ENCODE peak calls at places on chromosomes 1 and 21, in seven cellular contexts. One of them, this sample, is unnamed. For H3K4me1, the result is how much of the 10 kb centered on the place peaks cover.

GRCh38 chr1:206922524-206922923 is 783 bp upstream of the FCMR start:
- DNase-seq in sigmoid colon: no peak
- DNase-seq in cardiac muscle cell: no peak
- DNase-seq in DND-41: no peak
- DNase-seq in mesendoderm: no peak
- DNase-seq in left ventricle myocardium inferior: no peak
- DNase-seq in hepatocyte: no peak
- DNase-seq in this sample: no peak

GRCh38 chr1:175198332-175198731 is 5.8 kb upstream of the KIAA0040 start:
- DNase-seq in mesendoderm: no peak
- DNase-seq in DND-41: no peak
- DNase-seq in left ventricle myocardium inferior: no peak
- DNase-seq in hepatocyte: no peak
- DNase-seq in cardiac muscle cell: peak
- DNase-seq in sigmoid colon: no peak
- DNase-seq in this sample: no peak

GRCh38 chr1:84353665-84354064 is 44.6 kb upstream of the DNASE2B start:
- DNase-seq in mesendoderm: no peak
- DNase-seq in sigmoid colon: no peak
- DNase-seq in DND-41: no peak
- DNase-seq in cardiac muscle cell: peak
- DNase-seq in left ventricle myocardium inferior: no peak
- DNase-seq in hepatocyte: no peak
- DNase-seq in this sample: no peak

GRCh38 chr1:185987611-185988441 is 253.6 kb downstream of the HMCN1 start:
- DNase-seq in hepatocyte: no peak
- DNase-seq in DND-41: no peak
- DNase-seq in mesendoderm: no peak
- DNase-seq in left ventricle myocardium inferior: no peak
- DNase-seq in cardiac muscle cell: no peak
- DNase-seq in sigmoid colon: no peak
- DNase-seq in this sample: peak

GRCh38 chr21:41315726-41316125 is 875 bp upstream of the FAM3B start:
- DNase-seq in mesendoderm: no peak
- DNase-seq in sigmoid colon: no peak
- DNase-seq in DND-41: no peak
- DNase-seq in cardiac muscle cell: no peak
- DNase-seq in left ventricle myocardium inferior: no peak
- DNase-seq in hepatocyte: no peak
- DNase-seq in this sample: no peak

GRCh38 chr1:99786751-99787501 is 20.5 kb upstream of the FRRS1 start:
- DNase-seq in hepatocyte: no peak
- DNase-seq in cardiac muscle cell: no peak
- DNase-seq in mesendoderm: peak
- DNase-seq in left ventricle myocardium inferior: no peak
- DNase-seq in sigmoid colon: no peak
- DNase-seq in DND-41: no peak
- DNase-seq in this sample: peak

GRCh38 chr1:79497193-79497773 is 490.8 kb upstream of the ADGRL4 start:
- DNase-seq in left ventricle myocardium inferior: no peak
- DNase-seq in cardiac muscle cell: peak
- DNase-seq in hepatocyte: peak
- DNase-seq in sigmoid colon: no peak
- DNase-seq in mesendoderm: peak
- DNase-seq in DND-41: peak
- DNase-seq in this sample: peak

GRCh38 chr1:226309398-226310122 is 596 bp upstream of the LIN9 start:
- DNase-seq in DND-41: no peak
- DNase-seq in left ventricle myocardium inferior: peak
- DNase-seq in hepatocyte: no peak
- DNase-seq in mesendoderm: peak
- DNase-seq in cardiac muscle cell: peak
- DNase-seq in sigmoid colon: peak
- DNase-seq in this sample: peak

GRCh38 chr1:38728176-38728908 is 131.2 kb downstream of the RRAGC start:
- DNase-seq in left ventricle myocardium inferior: peak
- DNase-seq in cardiac muscle cell: peak
- DNase-seq in mesendoderm: peak
- DNase-seq in hepatocyte: peak
- DNase-seq in DND-41: no peak
- DNase-seq in sigmoid colon: peak
- DNase-seq in this sample: no peak

GRCh38 chr1:1616838-1617237 is 1.5 kb downstream of the MIB2 start:
- DNase-seq in left ventricle myocardium inferior: no peak
- DNase-seq in DND-41: no peak
- DNase-seq in hepatocyte: no peak
- DNase-seq in sigmoid colon: no peak
- DNase-seq in cardiac muscle cell: no peak
- DNase-seq in mesendoderm: no peak
- DNase-seq in this sample: no peak

GRCh38 chr21:15560383-15561056 is 169.3 kb upstream of the USP25 start:
- DNase-seq in mesendoderm: no peak
- DNase-seq in sigmoid colon: no peak
- DNase-seq in cardiac muscle cell: no peak
- DNase-seq in DND-41: no peak
- DNase-seq in left ventricle myocardium inferior: no peak
- DNase-seq in hepatocyte: no peak
- DNase-seq in this sample: no peak

GRCh38 chr1:20683614-20684013 is 22.4 kb upstream of the DDOST start:
- DNase-seq in DND-41: no peak
- DNase-seq in cardiac muscle cell: no peak
- DNase-seq in mesendoderm: no peak
- DNase-seq in left ventricle myocardium inferior: no peak
- DNase-seq in hepatocyte: no peak
- DNase-seq in sigmoid colon: no peak
- DNase-seq in this sample: no peak

GRCh38 chr1:65882091-65882490 is 89.4 kb downstream of the PDE4B start:
- DNase-seq in cardiac muscle cell: no peak
- DNase-seq in left ventricle myocardium inferior: no peak
- DNase-seq in sigmoid colon: no peak
- DNase-seq in DND-41: no peak
- DNase-seq in hepatocyte: no peak
- DNase-seq in mesendoderm: no peak
- DNase-seq in this sample: no peak

GRCh38 chr1:53402891-53403655 is 56.1 kb upstream of the DMRTB1 start:
- DNase-seq in cardiac muscle cell: no peak
- DNase-seq in hepatocyte: no peak
- DNase-seq in DND-41: no peak
- DNase-seq in sigmoid colon: peak
- DNase-seq in left ventricle myocardium inferior: no peak
- DNase-seq in mesendoderm: no peak
- DNase-seq in this sample: no peak

GRCh38 chr1:229117664-229118300 is 153.1 kb upstream of the RAB4A start:
- DNase-seq in DND-41: no peak
- DNase-seq in mesendoderm: no peak
- DNase-seq in sigmoid colon: peak
- DNase-seq in cardiac muscle cell: peak
- DNase-seq in left ventricle myocardium inferior: peak
- DNase-seq in hepatocyte: peak
- DNase-seq in this sample: no peak

GRCh38 chr1:17315542-17316130 is 7.6 kb downstream of the PADI4 start:
- DNase-seq in left ventricle myocardium inferior: no peak
- DNase-seq in DND-41: no peak
- DNase-seq in cardiac muscle cell: no peak
- DNase-seq in sigmoid colon: peak
- DNase-seq in hepatocyte: no peak
- DNase-seq in mesendoderm: peak
- DNase-seq in this sample: no peak

GRCh38 chr1:183039985-183040447 is 16.8 kb downstream of the LAMC1 start:
- DNase-seq in DND-41: no peak
- DNase-seq in hepatocyte: no peak
- DNase-seq in left ventricle myocardium inferior: no peak
- DNase-seq in sigmoid colon: no peak
- DNase-seq in mesendoderm: no peak
- DNase-seq in cardiac muscle cell: peak
- DNase-seq in this sample: peak

GRCh38 chr21:45640888-45641479 is 2.5 kb upstream of the PCBP3 start:
- DNase-seq in cardiac muscle cell: peak
- DNase-seq in hepatocyte: peak
- DNase-seq in left ventricle myocardium inferior: no peak
- DNase-seq in DND-41: no peak
- DNase-seq in mesendoderm: peak
- DNase-seq in sigmoid colon: no peak
- DNase-seq in this sample: peak

GRCh38 chr1:211099393-211099792 is 34.6 kb downstream of the KCNH1 start:
- DNase-seq in mesendoderm: no peak
- DNase-seq in cardiac muscle cell: no peak
- DNase-seq in sigmoid colon: no peak
- DNase-seq in DND-41: no peak
- DNase-seq in hepatocyte: no peak
- DNase-seq in left ventricle myocardium inferior: no peak
- DNase-seq in this sample: no peak

GRCh38 chr21:33196956-33197374 is 32.8 kb upstream of the IFNAR2 start:
- DNase-seq in left ventricle myocardium inferior: peak
- DNase-seq in cardiac muscle cell: peak
- DNase-seq in mesendoderm: peak
- DNase-seq in DND-41: peak
- DNase-seq in sigmoid colon: peak
- DNase-seq in hepatocyte: peak
- DNase-seq in this sample: peak

GRCh38 chr1:231260351-231260750 is 19.3 kb downstream of the GNPAT start:
- DNase-seq in DND-41: no peak
- DNase-seq in mesendoderm: no peak
- DNase-seq in sigmoid colon: no peak
- DNase-seq in cardiac muscle cell: no peak
- DNase-seq in hepatocyte: no peak
- DNase-seq in left ventricle myocardium inferior: no peak
- DNase-seq in this sample: no peak

GRCh38 chr1:200307755-200308066 is 102.1 kb downstream of the ZNF281 start:
- DNase-seq in mesendoderm: no peak
- DNase-seq in hepatocyte: no peak
- DNase-seq in DND-41: no peak
- DNase-seq in cardiac muscle cell: no peak
- DNase-seq in sigmoid colon: no peak
- DNase-seq in left ventricle myocardium inferior: no peak
- DNase-seq in this sample: no peak

GRCh38 chr1:205963352-205963751 is 20.1 kb upstream of the SLC26A9 start:
- DNase-seq in sigmoid colon: no peak
- DNase-seq in left ventricle myocardium inferior: no peak
- DNase-seq in DND-41: no peak
- DNase-seq in cardiac muscle cell: peak
- DNase-seq in mesendoderm: no peak
- DNase-seq in hepatocyte: no peak
- DNase-seq in this sample: no peak

GRCh38 chr1:231938211-231938610 is 311.6 kb downstream of the DISC1 start:
- DNase-seq in cardiac muscle cell: no peak
- DNase-seq in left ventricle myocardium inferior: no peak
- DNase-seq in DND-41: no peak
- DNase-seq in sigmoid colon: no peak
- DNase-seq in mesendoderm: no peak
- DNase-seq in hepatocyte: no peak
- DNase-seq in this sample: no peak

GRCh38 chr1:201501812-201502510 is 5.0 kb downstream of the CSRP1 start:
- DNase-seq in hepatocyte: peak
- DNase-seq in left ventricle myocardium inferior: no peak
- DNase-seq in mesendoderm: no peak
- DNase-seq in cardiac muscle cell: no peak
- DNase-seq in sigmoid colon: peak
- DNase-seq in DND-41: no peak
- DNase-seq in this sample: no peak

GRCh38 chr1:217029311-217030157 is 306.3 kb upstream of the ESRRG start:
- DNase-seq in hepatocyte: peak
- DNase-seq in DND-41: no peak
- DNase-seq in sigmoid colon: no peak
- DNase-seq in left ventricle myocardium inferior: no peak
- DNase-seq in cardiac muscle cell: peak
- DNase-seq in mesendoderm: peak
- DNase-seq in this sample: no peak

GRCh38 chr1:33260435-33260980 is 4.2 kb downstream of the ZNF362 start:
- DNase-seq in cardiac muscle cell: no peak
- DNase-seq in DND-41: no peak
- DNase-seq in hepatocyte: no peak
- DNase-seq in mesendoderm: no peak
- DNase-seq in left ventricle myocardium inferior: no peak
- DNase-seq in sigmoid colon: no peak
- DNase-seq in this sample: no peak

GRCh38 chr1:233981042-233981670 is 76.7 kb downstream of the SLC35F3 start:
- DNase-seq in cardiac muscle cell: no peak
- DNase-seq in left ventricle myocardium inferior: no peak
- DNase-seq in hepatocyte: no peak
- DNase-seq in DND-41: no peak
- DNase-seq in mesendoderm: no peak
- DNase-seq in sigmoid colon: no peak
- DNase-seq in this sample: no peak

GRCh38 chr1:162200096-162200847 is 130.8 kb downstream of the NOS1AP start:
- DNase-seq in cardiac muscle cell: peak
- DNase-seq in left ventricle myocardium inferior: no peak
- DNase-seq in mesendoderm: peak
- DNase-seq in sigmoid colon: no peak
- DNase-seq in hepatocyte: no peak
- DNase-seq in DND-41: no peak
- DNase-seq in this sample: no peak

GRCh38 chr1:40394456-40395172 is 21.1 kb downstream of the SMAP2 start:
- DNase-seq in left ventricle myocardium inferior: no peak
- DNase-seq in hepatocyte: no peak
- DNase-seq in sigmoid colon: no peak
- DNase-seq in DND-41: no peak
- DNase-seq in cardiac muscle cell: peak
- DNase-seq in mesendoderm: no peak
- DNase-seq in this sample: no peak
- H3K4me1 ChIP-seq in left ventricle myocardium inferior: under half
- H3K4me1 ChIP-seq in hepatocyte: under half
- H3K4me1 ChIP-seq in sigmoid colon: under half
- H3K4me1 ChIP-seq in DND-41: under half
- H3K4me1 ChIP-seq in cardiac muscle cell: under half
- H3K4me1 ChIP-seq in mesendoderm: under half
- H3K4me1 ChIP-seq in this sample: half or more

DNA sequence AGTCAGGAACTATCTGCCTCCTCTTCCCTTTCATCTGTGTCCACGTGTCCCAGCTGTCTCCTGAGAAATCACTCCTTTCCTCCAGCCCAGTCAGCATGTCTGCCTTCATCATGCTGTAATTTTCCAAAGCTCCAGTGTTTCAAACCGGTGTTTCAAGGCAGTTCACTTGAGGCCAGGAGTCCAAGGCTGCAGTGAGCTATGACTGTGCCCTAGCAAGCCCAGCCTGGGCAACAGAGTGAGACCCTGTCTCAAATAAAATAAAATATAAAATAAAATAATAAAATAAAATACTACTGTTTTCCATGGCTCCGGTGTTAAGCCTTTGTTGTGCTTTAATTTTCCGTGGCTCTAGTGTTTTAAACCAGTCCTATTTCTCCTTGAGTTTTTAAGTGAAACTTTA is 7.9 kb upstream of the SELENON start:
- DNase-seq in sigmoid colon: no peak
- DNase-seq in hepatocyte: no peak
- DNase-seq in left ventricle myocardium inferior: no peak
- DNase-seq in mesendoderm: no peak
- DNase-seq in DND-41: no peak
- DNase-seq in cardiac muscle cell: no peak
- DNase-seq in this sample: no peak
- H3K4me1 ChIP-seq in sigmoid colon: under half
- H3K4me1 ChIP-seq in hepatocyte: under half
- H3K4me1 ChIP-seq in left ventricle myocardium inferior: under half
- H3K4me1 ChIP-seq in mesendoderm: under half
- H3K4me1 ChIP-seq in DND-41: under half
- H3K4me1 ChIP-seq in cardiac muscle cell: under half
- H3K4me1 ChIP-seq in this sample: under half

GRCh38 chr1:94318505-94319030 is 81.2 kb upstream of the ARHGAP29 start:
- DNase-seq in sigmoid colon: no peak
- DNase-seq in hepatocyte: no peak
- DNase-seq in left ventricle myocardium inferior: no peak
- DNase-seq in DND-41: no peak
- DNase-seq in cardiac muscle cell: no peak
- DNase-seq in mesendoderm: no peak
- DNase-seq in this sample: no peak
- H3K4me1 ChIP-seq in sigmoid colon: under half
- H3K4me1 ChIP-seq in hepatocyte: under half
- H3K4me1 ChIP-seq in left ventricle myocardium inferior: under half
- H3K4me1 ChIP-seq in DND-41: under half
- H3K4me1 ChIP-seq in cardiac muscle cell: under half
- H3K4me1 ChIP-seq in mesendoderm: under half
- H3K4me1 ChIP-seq in this sample: under half

GRCh38 chr1:5742801-5743200 is 249.4 kb downstream of the NPHP4 start:
- DNase-seq in DND-41: no peak
- DNase-seq in cardiac muscle cell: no peak
- DNase-seq in sigmoid colon: peak
- DNase-seq in mesendoderm: no peak
- DNase-seq in left ventricle myocardium inferior: no peak
- DNase-seq in hepatocyte: no peak
- DNase-seq in this sample: no peak
- H3K4me1 ChIP-seq in DND-41: under half
- H3K4me1 ChIP-seq in cardiac muscle cell: under half
- H3K4me1 ChIP-seq in sigmoid colon: under half
- H3K4me1 ChIP-seq in mesendoderm: under half
- H3K4me1 ChIP-seq in left ventricle myocardium inferior: under half
- H3K4me1 ChIP-seq in hepatocyte: under half
- H3K4me1 ChIP-seq in this sample: under half